ENCODE peak calls at places on chromosomes 3 and 15, in six cellular contexts. O is stimulated activated CD4-positive, alpha-beta T cell treated with anti-CD3 and anti-CD28 coated beads, TNF-alpha, amount 100 ng/mL, for 4 hours; M is left colon; X is activated naive CD8-positive, alpha-beta T cell treated with anti-CD3 and anti-CD28 coated beads for 36 hours; A is CD8-positive, alpha-beta T cell; F is LoVo. N is an unnamed sample.

GRCh38 chr15:95591270-95591669 is 739.2 kb upstream of the NR2F2 start:
- DNase-seq in O (no peak), M (no peak), X (no peak), A (no peak), F (no peak), N (no peak)

GRCh38 chr15:40929730-40930429 is 740 bp downstream of the DLL4 start:
- DNase-seq in O (no peak), M (peak; percentile 71), X (no peak), A (no peak), F (peak; percentile 56), N (no peak)

GRCh38 chr3:41881233-41881821 is 80.6 kb downstream of the ULK4 start:
- DNase-seq in O (no peak), M (no peak), X (no peak), A (no peak), F (peak; percentile 46), N (peak; percentile 29)

GRCh38 chr3:33645060-33645841 is 72.8 kb downstream of the CLASP2 start:
- DNase-seq in O (no peak), M (no peak), X (peak; percentile 29), A (no peak), F (no peak), N (peak; percentile 49)

GRCh38 chr3:120182613-120183524 is 88.6 kb upstream of the GSK3B start:
- DNase-seq in O (no peak), M (no peak), X (no peak), A (peak; percentile 29), F (peak; percentile 12), N (no peak)

GRCh38 chr3:47193871-47194859 is 30.3 kb upstream of the SETD2 start:
- DNase-seq in O (no peak), M (no peak), X (no peak), A (no peak), F (no peak), N (no peak)

GRCh38 chr3:149333518-149333859 is at the start of gene TM4SF18:
- DNase-seq in O (no peak), M (no peak), X (no peak), A (no peak), F (no peak), N (no peak)

GRCh38 chr3:46544771-46545503 is 21.2 kb downstream of the LRRC2 start:
- DNase-seq in O (no peak), M (no peak), X (no peak), A (no peak), F (no peak), N (no peak)

GRCh38 chr15:45773149-45773548 is 138.3 kb downstream of the SQOR start:
- DNase-seq in O (no peak), M (no peak), X (no peak), A (no peak), F (no peak), N (no peak)

GRCh38 chr15:75577401-75578205 is 1.5 kb downstream of the PTPN9 start:
- DNase-seq in O (no peak), M (peak; percentile 20), X (no peak), A (no peak), F (no peak), N (no peak)

GRCh38 chr3:123344175-123344908 is 104.5 kb downstream of the ADCY5 start:
- DNase-seq in O (no peak), M (no peak), X (peak; percentile 9), A (no peak), F (no peak), N (no peak)

GRCh38 chr3:62558549-62559112 is 185.3 kb upstream of the FEZF2 start:
- DNase-seq in O (no peak), M (no peak), X (no peak), A (no peak), F (no peak), N (no peak)

GRCh38 chr3:59327324-59327939 is 277.6 kb upstream of the CFAP20DC start:
- DNase-seq in O (no peak), M (no peak), X (no peak), A (no peak), F (no peak), N (no peak)

GRCh38 chr3:66797916-66798560 is 200.1 kb upstream of the KBTBD8 start:
- DNase-seq in O (no peak), M (no peak), X (no peak), A (no peak), F (no peak), N (no peak)

GRCh38 chr3:98778852-98779379 is 15.8 kb downstream of the ST3GAL6 start:
- DNase-seq in O (no peak), M (no peak), X (no peak), A (no peak), F (no peak), N (no peak)

GRCh38 chr3:65685621-65686020 is 353.1 kb downstream of the MAGI1 start:
- DNase-seq in O (no peak), M (no peak), X (no peak), A (no peak), F (no peak), N (no peak)

GRCh38 chr3:101865751-101866509 is 16.6 kb downstream of the NFKBIZ start:
- DNase-seq in O (no peak), M (no peak), X (no peak), A (no peak), F (no peak), N (no peak)

GRCh38 chr3:184428561-184429175 is 48.8 kb downstream of the CHRD start:
- DNase-seq in O (no peak), M (no peak), X (no peak), A (no peak), F (no peak), N (no peak)

GRCh38 chr15:70665599-70665998 is 97.8 kb downstream of the UACA start:
- DNase-seq in O (no peak), M (no peak), X (no peak), A (no peak), F (no peak), N (no peak)

GRCh38 chr15:56524915-56525314 is 60.0 kb upstream of the MNS1 start:
- DNase-seq in O (no peak), M (no peak), X (no peak), A (no peak), F (no peak), N (no peak)

GRCh38 chr15:99762288-99762687 is 29.1 kb upstream of the LYSMD4 start:
- DNase-seq in O (no peak), M (no peak), X (no peak), A (no peak), F (no peak), N (no peak)

GRCh38 chr15:67520976-67521769 is at the start of gene C15orf61:
- DNase-seq in O (peak; percentile 72), M (peak; percentile 92), X (peak; percentile 92), A (peak; percentile 91), F (peak; percentile 95), N (peak; percentile 84)

GRCh38 chr3:126522363-126522788 is 1.6 kb upstream of the CHST13 start:
- DNase-seq in O (no peak), M (peak; percentile 60), X (peak; percentile 21), A (peak; percentile 71), F (peak; percentile 51), N (peak; percentile 27)

N was measured in naive thymus-derived CD4-positive, alpha-beta T cell.